ENCODE peak calls at places on chromosomes 5 and 9, in eight cellular contexts. P is CD8-positive, alpha-beta T cell; N is effector memory CD4-positive, alpha-beta T cell; J is foreskin fibroblast; S is heart right ventricle; K is adrenal gland; H is SJSA1; F is GM23338. T is an unnamed sample.

GRCh38 chr9:36136894-36137391 is 410 bp downstream of the GLIPR2 start:
- DNase-seq in K (no peak), J (peak), S (peak), N (no peak), P (no peak), F (peak), H (no peak), T (no peak)

GRCh38 chr9:2662496-2662895 is 40.9 kb downstream of the VLDLR start:
- DNase-seq in J (peak), H (no peak), P (no peak), K (peak), F (peak), S (no peak), N (no peak), T (no peak)

GRCh38 chr9:77375956-77376532 is 198.7 kb downstream of the VPS13A start:
- DNase-seq in S (no peak), N (no peak), J (peak), F (peak), K (no peak), P (no peak), H (no peak), T (no peak)

GRCh38 chr9:108441251-108441650 is 414.5 kb downstream of the ACTL7B start:
- DNase-seq in P (no peak), S (no peak), J (peak), K (no peak), F (no peak), H (no peak), N (no peak), T (no peak)

GRCh38 chr9:17578911-17579793 is at the start of gene SH3GL2:
- DNase-seq in H (no peak), J (peak), P (no peak), K (no peak), N (no peak), S (no peak), F (peak), T (no peak)

GRCh38 chr5:9932770-9933169 is 302.6 kb upstream of the TAS2R1 start:
- DNase-seq in F (peak), H (no peak), P (no peak), J (peak), S (no peak), K (no peak), N (no peak), T (peak)

GRCh38 chr5:153223376-153223775 is 267.1 kb upstream of the GRIA1 start:
- DNase-seq in H (no peak), S (no peak), P (no peak), J (peak), F (no peak), N (no peak), K (no peak), T (no peak)

GRCh38 chr5:172004824-172005237 is 1.6 kb downstream of the FBXW11 start:
- DNase-seq in J (peak), P (no peak), S (no peak), H (peak), K (no peak), N (no peak), F (no peak), T (no peak)

GRCh38 chr9:27033815-27034403 is 28.4 kb upstream of the LRRC19 start:
- DNase-seq in F (peak), P (peak), J (peak), K (peak), S (no peak), H (peak), N (no peak), T (peak)

GRCh38 chr5:31995011-31995410 is 179.1 kb downstream of the GOLPH3 start:
- DNase-seq in N (no peak), J (no peak), F (no peak), P (no peak), S (no peak), H (no peak), K (no peak), T (no peak)

GRCh38 chr5:38420691-38421395 is 135.6 kb downstream of the LIFR start:
- DNase-seq in F (peak), H (peak), K (peak), N (no peak), S (peak), J (peak), P (no peak), T (peak)

GRCh38 chr5:171431251-171431777 is 11.9 kb downstream of the FGF18 start:
- DNase-seq in J (no peak), P (no peak), K (no peak), S (no peak), H (no peak), F (no peak), N (no peak), T (no peak)

GRCh38 chr9:4137234-4137633 is 162.6 kb downstream of the GLIS3 start:
- DNase-seq in H (peak), K (no peak), F (peak), J (peak), S (no peak), N (no peak), P (no peak), T (peak)

GRCh38 chr9:8876303-8876702 is 1076.7 kb upstream of the DMAC1 start:
- DNase-seq in K (no peak), N (no peak), P (no peak), H (no peak), S (no peak), J (no peak), F (peak), T (no peak)

GRCh38 chr5:158456756-158457155 is 597.8 kb upstream of the CLINT1 start:
- DNase-seq in S (no peak), F (no peak), J (peak), H (peak), K (peak), P (no peak), N (no peak), T (peak)

GRCh38 chr5:172676914-172677475 is 35.9 kb downstream of the NEURL1B start:
- DNase-seq in K (no peak), S (no peak), P (no peak), H (no peak), N (no peak), F (no peak), J (no peak), T (no peak)

GRCh38 chr5:117829646-117830045 is 1158.7 kb downstream of the DTWD2 start:
- DNase-seq in N (no peak), S (no peak), K (no peak), P (no peak), H (no peak), J (no peak), F (peak), T (no peak)

GRCh38 chr9:1732670-1733069 is 282.5 kb upstream of the SMARCA2 start:
- DNase-seq in N (no peak), H (no peak), F (no peak), P (no peak), K (no peak), S (no peak), J (no peak), T (no peak)

GRCh38 chr9:113564804-113565237 is 101.3 kb downstream of the RGS3 start:
- DNase-seq in N (no peak), S (peak), H (peak), K (peak), J (peak), F (peak), P (no peak), T (no peak)

GRCh38 chr5:81525690-81526089 is 131.8 kb upstream of the ACOT12 start:
- DNase-seq in K (no peak), H (no peak), J (peak), P (no peak), S (no peak), N (no peak), F (no peak), T (no peak)

GRCh38 chr9:14366071-14366470 is 52.1 kb upstream of the NFIB start:
- DNase-seq in F (no peak), H (peak), K (no peak), P (no peak), J (peak), S (no peak), N (no peak), T (peak)

GRCh38 chr9:113244556-113244955 is 23.2 kb downstream of the SLC31A1 start:
- DNase-seq in K (no peak), S (no peak), H (no peak), N (no peak), F (no peak), J (no peak), P (no peak), T (no peak)

GRCh38 chr5:173602423-173602822 is 14.0 kb downstream of the BOD1 start:
- DNase-seq in J (peak), F (peak), S (peak), H (peak), K (peak), P (no peak), N (no peak), T (no peak)

DNA sequence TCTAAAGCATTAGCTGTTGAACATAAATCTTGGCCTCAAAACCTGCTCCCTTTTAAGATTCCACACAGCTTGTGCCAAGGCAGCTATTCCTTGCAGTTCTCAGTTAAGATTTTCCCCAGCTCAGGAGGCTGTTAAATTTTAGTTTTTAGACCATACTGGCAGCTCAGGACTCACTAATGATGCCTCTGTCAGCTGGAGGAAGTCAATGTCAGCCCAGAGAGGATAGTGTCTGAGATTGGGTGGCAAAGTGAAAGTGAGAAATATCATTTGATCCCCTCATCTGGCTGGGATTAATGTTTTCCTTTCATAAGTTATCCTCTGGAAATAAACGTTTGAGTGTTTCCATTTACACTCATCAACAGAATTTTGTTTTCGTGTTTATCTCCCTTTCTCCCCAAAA is 287.4 kb downstream of the ELAVL2 start:
- DNase-seq in K (no peak), H (no peak), P (no peak), S (no peak), J (no peak), F (no peak), N (no peak), T (no peak)
- H3K4me3 ChIP-seq in K (no peak), H (no peak), P (no peak), S (no peak), J (no peak), F (no peak), N (no peak), T (no peak)

DNA sequence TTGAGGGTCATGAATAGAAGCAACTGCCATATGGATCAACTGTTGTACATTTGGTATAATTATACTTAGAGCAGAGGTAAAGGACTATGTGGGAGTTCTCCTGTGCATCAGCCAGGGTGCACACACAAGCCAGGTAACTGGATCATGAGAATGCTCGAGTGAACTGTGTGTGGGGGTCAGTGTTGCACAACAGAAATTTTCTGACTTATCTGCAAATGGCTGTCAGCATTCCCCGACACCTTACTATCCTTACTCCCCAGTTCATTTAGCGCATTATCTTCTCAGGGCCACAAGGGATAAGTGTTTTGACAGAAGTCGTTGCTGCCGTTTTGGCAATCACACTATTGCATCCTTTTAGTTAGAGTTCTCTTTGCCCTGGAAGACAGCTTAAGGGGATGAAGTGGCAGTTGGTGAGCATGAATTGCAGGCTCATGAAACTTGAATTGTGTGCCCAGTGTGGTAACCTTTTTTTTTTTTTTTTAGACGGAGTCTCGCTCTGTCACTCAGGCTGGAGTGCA is 1.7 kb downstream of the CANX start:
- DNase-seq in K (no peak), J (peak), F (peak), H (no peak), P (no peak), N (no peak), S (no peak), T (no peak)
- H3K4me3 ChIP-seq in K (no peak), J (peak), F (peak), H (peak), P (no peak), N (peak), S (peak), T (peak)

DNA sequence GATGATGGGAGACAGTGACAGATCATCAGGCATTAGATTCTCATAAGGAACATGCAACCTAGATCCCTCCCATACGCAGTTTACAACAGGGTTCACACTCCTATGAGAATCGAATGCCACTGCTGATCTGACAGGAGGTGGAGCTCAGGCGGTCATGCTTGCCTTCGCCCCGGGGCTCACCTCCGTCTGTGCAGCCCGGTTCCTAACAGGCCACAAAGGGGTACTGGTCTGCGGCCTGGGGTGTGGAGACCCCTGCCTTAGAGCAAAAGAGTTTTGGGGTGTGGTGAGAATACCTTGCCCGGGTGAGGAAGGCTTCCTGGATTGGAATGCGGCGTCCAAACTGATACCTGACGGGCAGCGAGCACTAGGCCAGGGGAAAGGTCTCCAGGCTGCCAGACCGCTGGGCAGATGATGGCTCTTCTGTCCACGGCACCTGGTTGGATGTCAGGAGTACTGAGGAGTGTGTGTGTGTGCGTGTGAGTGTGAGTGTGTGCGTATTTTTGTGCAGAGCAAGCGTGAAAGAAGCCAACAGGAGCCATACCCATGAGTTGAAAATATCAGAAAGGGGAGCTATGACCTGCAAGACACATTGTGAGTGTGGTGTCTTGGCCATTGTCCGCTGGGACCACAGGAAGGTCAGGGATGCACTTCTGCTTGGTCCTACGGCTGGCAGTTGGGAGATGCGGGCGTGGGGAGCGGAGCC is 55.4 kb downstream of the ACER2 start:
- DNase-seq in J (no peak), K (no peak), H (no peak), F (no peak), S (no peak), P (no peak), N (no peak), T (no peak)
- H3K4me3 ChIP-seq in J (no peak), K (no peak), H (no peak), F (peak), S (peak), P (peak), N (peak), T (peak)

DNA sequence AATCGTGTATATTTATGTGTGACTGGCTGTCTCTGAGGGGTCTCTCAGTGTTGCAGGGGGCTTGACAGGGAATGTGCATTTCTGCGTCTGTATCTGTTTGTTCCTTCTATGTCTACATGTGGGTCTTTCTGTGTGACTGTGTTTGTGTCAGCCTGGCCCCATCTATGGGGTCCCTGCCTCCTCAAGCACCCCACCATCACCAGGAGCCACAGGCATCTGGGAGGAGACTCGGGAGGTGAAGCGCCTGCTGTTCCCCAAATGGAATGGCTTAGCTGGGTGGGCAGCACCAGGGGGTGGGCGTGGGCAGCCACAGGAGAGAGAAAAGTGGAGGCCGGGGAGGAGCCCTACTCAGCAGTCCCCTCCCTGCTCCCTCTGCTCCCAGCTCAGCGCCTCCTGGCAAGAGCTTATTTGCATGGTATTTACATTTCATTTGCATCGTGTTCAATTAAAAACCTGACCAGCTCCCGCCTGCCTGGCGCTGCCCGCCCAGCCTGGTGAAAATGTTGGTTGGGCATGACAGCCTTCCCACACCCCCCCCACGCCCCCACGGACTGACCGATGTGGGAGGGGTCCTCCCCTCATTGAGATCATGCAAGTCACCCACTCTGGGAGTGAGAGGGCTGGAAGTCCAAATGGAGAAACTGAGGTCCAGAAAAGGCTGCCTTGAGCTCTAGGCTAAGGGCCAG is 50.5 kb downstream of the CXXC5 start:
- DNase-seq in K (peak), S (peak), N (no peak), P (no peak), F (peak), J (peak), H (peak), T (no peak)
- H3K4me3 ChIP-seq in K (no peak), S (no peak), N (no peak), P (no peak), F (no peak), J (no peak), H (no peak), T (no peak)